ENCODE peak calls at places on chromosomes 2 and 18, in ten cellular contexts. T is cardiac fibroblast, A is BE2C, I is fibroblast of the aortic adventitia, H is GM23338, D is hepatocyte, C is sigmoid colon, Q is astrocyte of the cerebellum, X is A549, Z is body of pancreas. S is an unnamed sample.

GRCh38 chr18:61855127-61855991 is 37.4 kb downstream of the RNF152 start:
- DNase-seq in T (no peak), A (peak), I (no peak), H (no peak), D (no peak), C (no peak), Q (no peak), X (no peak), Z (no peak), S (no peak)

GRCh38 chr2:109438146-109438545 is 175.6 kb downstream of the SEPTIN10 start:
- DNase-seq in T (no peak), A (no peak), I (no peak), H (no peak), D (no peak), C (peak), Q (no peak), X (no peak), Z (no peak), S (no peak)

GRCh38 chr2:184596819-184597411 is 1.4 kb upstream of the ZNF804A start:
- DNase-seq in T (peak), A (no peak), I (peak), H (peak), D (no peak), C (no peak), Q (no peak), X (no peak), Z (no peak), S (no peak)

GRCh38 chr2:118974103-118974911 is 32.3 kb downstream of the MARCO start:
- DNase-seq in T (peak), A (no peak), I (peak), H (no peak), D (peak), C (no peak), Q (no peak), X (peak), Z (no peak), S (no peak)

GRCh38 chr2:241417626-241418025 is 61.5 kb downstream of the FARP2 start:
- DNase-seq in T (no peak), A (no peak), I (no peak), H (no peak), D (no peak), C (no peak), Q (no peak), X (no peak), Z (no peak), S (no peak)

GRCh38 chr18:3451989-3452749 is 2.2 kb downstream of the TGIF1 start:
- DNase-seq in T (peak), A (no peak), I (peak), H (peak), D (peak), C (peak), Q (no peak), X (no peak), Z (peak), S (no peak)

GRCh38 chr18:55381277-55381676 is 206.7 kb downstream of the TCF4 start:
- DNase-seq in T (peak), A (no peak), I (peak), H (no peak), D (no peak), C (no peak), Q (peak), X (no peak), Z (no peak), S (peak)

GRCh38 chr2:26969089-26969844 is 1.2 kb upstream of the MAPRE3 start:
- DNase-seq in T (no peak), A (no peak), I (no peak), H (no peak), D (no peak), C (no peak), Q (no peak), X (no peak), Z (no peak), S (no peak)

GRCh38 chr2:210224660-210225460 is at the start of gene ACADL:
- DNase-seq in T (peak), A (peak), I (peak), H (peak), D (peak), C (no peak), Q (no peak), X (peak), Z (peak), S (no peak)

GRCh38 chr18:49837889-49838288 is 24.6 kb upstream of the ACAA2 start:
- DNase-seq in T (no peak), A (no peak), I (no peak), H (no peak), D (no peak), C (no peak), Q (no peak), X (no peak), Z (no peak), S (no peak)

GRCh38 chr2:5304640-5305039 is 387.5 kb upstream of the SOX11 start:
- DNase-seq in T (no peak), A (no peak), I (no peak), H (no peak), D (no peak), C (no peak), Q (no peak), X (no peak), Z (no peak), S (no peak)

GRCh38 chr2:61726456-61727209 is 127.2 kb downstream of the FAM161A start:
- DNase-seq in T (no peak), A (no peak), I (no peak), H (no peak), D (no peak), C (no peak), Q (no peak), X (no peak), Z (no peak), S (no peak)

GRCh38 chr2:201909348-201909747 is 103.0 kb downstream of the CDK15 start:
- DNase-seq in T (peak), A (no peak), I (peak), H (no peak), D (no peak), C (no peak), Q (peak), X (peak), Z (no peak), S (no peak)

GRCh38 chr2:37471994-37472393 is 127.6 kb downstream of the QPCT start:
- DNase-seq in T (peak), A (no peak), I (peak), H (no peak), D (no peak), C (no peak), Q (no peak), X (no peak), Z (no peak), S (no peak)

GRCh38 chr2:230847883-230848388 is 16.8 kb upstream of the ITM2C start:
- DNase-seq in T (peak), A (peak), I (peak), H (peak), D (peak), C (peak), Q (peak), X (peak), Z (peak), S (peak)
- H3K4me3 ChIP-seq in T (no peak), A (no peak), I (no peak), H (no peak), D (no peak), C (no peak), Q (no peak), X (no peak), Z (no peak), S (no peak)

GRCh38 chr18:34880882-34881852 is 160.0 kb upstream of the MAPRE2 start:
- DNase-seq in T (peak), A (no peak), I (peak), H (no peak), D (peak), C (no peak), Q (peak), X (no peak), Z (no peak), S (no peak)
- TF ChIP-seq CTCF in T (peak), A (peak), I (peak), H (no peak), D (peak), C (no peak), Q (no peak), X (peak), Z (no peak), S (peak)

GRCh38 chr2:70887550-70888229 is 48.0 kb upstream of the ATP6V1B1 start:
- DNase-seq in T (no peak), A (peak), I (no peak), H (peak), D (peak), C (no peak), Q (no peak), X (peak), Z (peak), S (no peak)
- H3K4me3 ChIP-seq in T (peak), A (peak), I (no peak), H (peak), D (peak), C (peak), Q (peak), X (peak), Z (peak), S (peak)

GRCh38 chr2:191499874-191500565 is 177.9 kb upstream of the NABP1 start:
- DNase-seq in T (peak), A (peak), I (peak), H (no peak), D (peak), C (no peak), Q (peak), X (no peak), Z (no peak), S (peak)

GRCh38 chr2:191499050-191499449 is 178.9 kb upstream of the NABP1 start:
- DNase-seq in T (no peak), A (peak), I (no peak), H (no peak), D (no peak), C (no peak), Q (no peak), X (no peak), Z (no peak), S (no peak)

GRCh38 chr2:191500566-191501389 is 177.2 kb upstream of the NABP1 start:
- DNase-seq in T (no peak), A (peak), I (no peak), H (no peak), D (peak), C (no peak), Q (peak), X (no peak), Z (no peak), S (no peak)

GRCh38 chr2:191497822-191498221 is 180.1 kb upstream of the NABP1 start:
- DNase-seq in T (no peak), A (no peak), I (no peak), H (no peak), D (no peak), C (no peak), Q (no peak), X (no peak), Z (no peak), S (no peak)

GRCh38 chr2:191501390-191502168 is 176.4 kb upstream of the NABP1 start:
- DNase-seq in T (peak), A (no peak), I (peak), H (no peak), D (peak), C (no peak), Q (peak), X (peak), Z (no peak), S (peak)
- TF ChIP-seq CTCF in T (peak), A (peak), I (peak), H (no peak), D (peak), C (no peak), Q (peak), X (peak), Z (peak), S (peak)

GRCh38 chr18:74172697-74173433 is 24.5 kb downstream of the TIMM21 start:
- DNase-seq in T (no peak), A (no peak), I (no peak), H (no peak), D (no peak), C (no peak), Q (no peak), X (no peak), Z (no peak), S (no peak)
- H3K4me3 ChIP-seq in T (no peak), A (no peak), I (no peak), H (no peak), D (no peak), C (no peak), Q (no peak), X (peak), Z (no peak), S (no peak)

DNA sequence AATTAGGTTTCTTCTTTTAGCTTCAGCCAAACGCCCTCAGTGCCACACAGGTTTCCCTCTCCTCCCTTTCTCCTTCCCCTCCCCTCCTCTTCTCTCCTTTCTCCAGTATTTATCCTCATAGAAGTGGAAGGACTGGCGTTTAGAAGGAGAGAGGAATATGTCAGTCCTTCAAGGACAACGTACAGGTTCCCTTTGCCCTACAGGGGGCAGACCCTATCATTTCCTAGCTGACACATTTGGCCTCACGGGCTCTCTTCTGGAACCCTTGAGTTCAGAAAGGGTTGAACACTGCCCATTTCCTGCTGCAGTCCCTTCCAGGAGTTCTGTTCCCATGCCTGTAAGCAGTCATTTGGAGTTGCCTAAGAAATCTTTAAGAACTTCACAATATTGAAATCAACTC is 46.1 kb downstream of the CDCA7 start:
- DNase-seq in T (no peak), A (peak), I (no peak), H (peak), D (no peak), C (no peak), Q (no peak), X (no peak), Z (no peak), S (no peak)
- TF ChIP-seq CTCF in T (peak), A (peak), I (peak), H (peak), D (no peak), C (no peak), Q (peak), X (peak), Z (no peak), S (peak)